ENCODE peak calls at places on chromosomes 7 and 10, in ten cellular contexts. K, N, O, H, R, S, U, Q, B and X are unnamed samples.

GRCh38 chr10:19977097-19977521 is 160.9 kb downstream of the PLXDC2 start:
- DNase-seq in Q (no peak), B (no peak), U (no peak), S (no peak), R (no peak), N (no peak), O (no peak), H (no peak), K (no peak), X (no peak)

GRCh38 chr7:139683137-139683871 is 94.5 kb downstream of the HIPK2 start:
- DNase-seq in R (no peak), S (no peak), H (no peak), U (no peak), O (peak; percentile 35), N (no peak), K (no peak), B (no peak), Q (no peak), X (no peak)

GRCh38 chr10:93560541-93560940 is 5.9 kb upstream of the FFAR4 start:
- DNase-seq in R (no peak), Q (no peak), O (no peak), U (no peak), K (peak; percentile 35), H (no peak), N (no peak), B (no peak), S (peak; percentile 36), X (no peak)

GRCh38 chr10:9853405-9854010 is 1164.2 kb upstream of the CELF2 start:
- DNase-seq in H (no peak), O (no peak), R (no peak), U (no peak), Q (peak; percentile 2), K (no peak), S (no peak), B (no peak), N (no peak), X (no peak)

GRCh38 chr7:146772581-146772980 is 656.0 kb downstream of the CNTNAP2 start:
- DNase-seq in B (peak; percentile 50), O (no peak), K (no peak), N (no peak), U (no peak), H (no peak), R (no peak), Q (no peak), S (no peak), X (no peak)

GRCh38 chr7:115924398-115924797 is 106.2 kb downstream of the TFEC start:
- DNase-seq in O (no peak), U (no peak), N (no peak), Q (no peak), S (no peak), R (no peak), B (no peak), H (no peak), K (no peak), X (no peak)

GRCh38 chr7:1049006-1049741 is 4.8 kb downstream of the GPR146 start:
- DNase-seq in B (no peak), Q (no peak), H (no peak), N (no peak), S (no peak), O (no peak), R (no peak), K (peak; percentile 67), U (no peak), X (no peak)

GRCh38 chr7:54878339-54878738 is 119.3 kb upstream of the SEC61G start:
- DNase-seq in K (no peak), U (no peak), O (no peak), S (no peak), Q (no peak), R (no peak), B (no peak), N (no peak), H (no peak), X (no peak)

GRCh38 chr7:43701502-43701859 is 27.8 kb downstream of the COA1 start:
- DNase-seq in R (no peak), H (no peak), N (no peak), B (no peak), K (no peak), U (no peak), O (no peak), S (no peak), Q (no peak), X (no peak)

GRCh38 chr7:112930787-112931186 is 140.6 kb upstream of the TMEM168 start:
- DNase-seq in B (no peak), S (no peak), R (no peak), N (no peak), H (peak; percentile 60), K (no peak), U (no peak), O (no peak), Q (no peak), X (no peak)

GRCh38 chr7:150382123-150382843 is 3.2 kb downstream of the ZNF775 start:
- DNase-seq in U (no peak), Q (no peak), B (no peak), N (no peak), K (no peak), S (no peak), H (no peak), O (peak; percentile 63), R (no peak), X (no peak)

GRCh38 chr7:680411-681127 is 45.9 kb upstream of the DNAAF5 start:
- DNase-seq in B (no peak), K (no peak), Q (no peak), U (no peak), R (no peak), N (peak; percentile 71), H (no peak), O (no peak), S (peak; percentile 56), X (no peak)

GRCh38 chr7:6074612-6075380 is 43.6 kb downstream of the ANKRD61 start:
- DNase-seq in S (no peak), R (no peak), Q (no peak), K (no peak), U (no peak), H (no peak), O (no peak), N (no peak), B (no peak), X (no peak)

GRCh38 chr7:128811631-128812430 is 18.4 kb upstream of the FLNC start:
- DNase-seq in N (no peak), R (no peak), S (no peak), O (no peak), K (no peak), H (no peak), B (no peak), Q (no peak), U (no peak), X (no peak)

GRCh38 chr7:91357929-91358328 is 93.7 kb downstream of the FZD1 start:
- DNase-seq in O (no peak), Q (no peak), B (no peak), S (no peak), N (no peak), H (no peak), U (no peak), R (no peak), K (no peak), X (no peak)

GRCh38 chr10:130844264-130844761 is 467.2 kb downstream of the TCERG1L start:
- DNase-seq in B (no peak), U (no peak), R (no peak), Q (no peak), K (no peak), H (no peak), N (no peak), S (no peak), O (no peak), X (no peak)

DNA sequence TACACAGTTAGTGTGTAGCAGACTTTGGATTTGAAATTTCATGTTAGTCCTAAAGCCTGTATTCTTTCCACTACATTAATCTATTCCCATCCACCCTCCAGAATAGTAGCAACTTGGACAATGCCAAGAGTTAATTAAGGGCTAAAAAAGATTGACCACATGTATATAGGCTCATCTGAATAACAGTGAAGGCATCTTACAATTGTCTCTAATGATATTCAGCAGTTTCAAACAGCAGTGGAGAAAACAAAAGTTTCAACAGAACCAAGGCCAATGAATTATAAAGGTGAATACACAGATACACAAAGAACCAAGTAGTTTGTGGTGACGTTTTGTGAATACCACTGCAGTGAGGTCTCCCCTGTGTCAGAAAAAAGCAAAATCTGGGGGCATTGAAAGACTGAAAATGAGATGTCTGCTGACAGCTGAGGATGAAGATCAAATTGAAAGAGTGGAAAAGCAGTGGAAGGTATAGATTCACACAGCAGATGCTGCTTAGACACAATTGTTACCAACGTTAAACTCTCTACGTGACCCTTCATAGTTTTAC is 202.7 kb downstream of the SEMA3E start:
- DNase-seq in Q (no peak), B (no peak), K (no peak), O (no peak), U (no peak), H (no peak), N (no peak), R (no peak), S (no peak), X (no peak)
- TF ChIP-seq EP300 in Q (no peak), B (no peak), K (no peak), O (no peak), U (no peak), H (no peak), N (no peak), R (no peak), S (no peak), X (no peak)

GRCh38 chr7:101243786-101244384 is 996 bp downstream of the FIS1 start:
- DNase-seq in S (no peak), Q (peak; percentile 95), H (no peak), B (peak; percentile 33), N (no peak), R (no peak), K (no peak), U (no peak), O (no peak), X (no peak)
- TF ChIP-seq CTCF in S (no peak), Q (no peak), H (no peak), B (no peak), N (no peak), R (no peak), K (no peak), U (no peak), O (no peak), X (no peak)

GRCh38 chr10:64873088-64873487 is 1351.9 kb downstream of the REEP3 start:
- DNase-seq in S (no peak), U (no peak), N (no peak), R (no peak), H (no peak), B (no peak), K (no peak), Q (no peak), O (no peak), X (no peak)
- TF ChIP-seq POLR2AphosphoS5 in S (no peak), U (no peak), N (no peak), R (no peak), H (no peak), B (no peak), K (no peak), Q (no peak), O (no peak), X (no peak)

GRCh38 chr10:78416031-78416800 is 382.6 kb downstream of the RPS24 start:
- DNase-seq in N (peak; percentile 41), S (peak; percentile 29), O (no peak), R (no peak), K (no peak), Q (no peak), U (no peak), B (no peak), H (no peak), X (peak; percentile 17)
- TF ChIP-seq EP300 in N (no peak), S (no peak), O (no peak), R (no peak), K (peak; percentile 8), Q (no peak), U (no peak), B (no peak), H (no peak), X (no peak)